ENCODE peak calls at places on chromosome 1, in four cellular contexts. F is GM12878, M is K562, G is H1. P is an unnamed sample.

GRCh38 chr1:207495816-207496792 is at the start of gene CR1:
- DNase-seq in M (peak; percentile 27), F (no peak), G (peak; percentile 68), P (no peak)

GRCh38 chr1:110125810-110126209 is 13.6 kb downstream of the UBL4B start:
- DNase-seq in F (no peak), M (no peak), G (no peak), P (no peak)

GRCh38 chr1:151934048-151934493 is 24.8 kb upstream of the THEM4 start:
- DNase-seq in G (no peak), F (no peak), M (peak; percentile 54), P (peak; percentile 39)

GRCh38 chr1:34013958-34014737 is 150.3 kb downstream of the HMGB4 start:
- DNase-seq in F (no peak), M (peak; percentile 33), G (peak; percentile 90), P (no peak)

GRCh38 chr1:223228931-223229528 is 86.0 kb upstream of the TLR5 start:
- DNase-seq in M (no peak), G (no peak), F (no peak), P (no peak)

GRCh38 chr1:92797961-92798360 is 13.1 kb upstream of the EVI5 start:
- DNase-seq in M (no peak), G (no peak), F (no peak), P (no peak)

GRCh38 chr1:223358826-223359225 is 5.2 kb downstream of the SUSD4 start:
- DNase-seq in F (no peak), G (no peak), M (no peak), P (no peak)

GRCh38 chr1:155219592-155220031 is 11.1 kb downstream of the MTX1 start:
- DNase-seq in M (peak; percentile 31), F (no peak), G (peak; percentile 70), P (no peak)

GRCh38 chr1:56411484-56412180 is 167.7 kb downstream of the PLPP3 start:
- DNase-seq in M (no peak), F (no peak), G (no peak), P (no peak)

DNA sequence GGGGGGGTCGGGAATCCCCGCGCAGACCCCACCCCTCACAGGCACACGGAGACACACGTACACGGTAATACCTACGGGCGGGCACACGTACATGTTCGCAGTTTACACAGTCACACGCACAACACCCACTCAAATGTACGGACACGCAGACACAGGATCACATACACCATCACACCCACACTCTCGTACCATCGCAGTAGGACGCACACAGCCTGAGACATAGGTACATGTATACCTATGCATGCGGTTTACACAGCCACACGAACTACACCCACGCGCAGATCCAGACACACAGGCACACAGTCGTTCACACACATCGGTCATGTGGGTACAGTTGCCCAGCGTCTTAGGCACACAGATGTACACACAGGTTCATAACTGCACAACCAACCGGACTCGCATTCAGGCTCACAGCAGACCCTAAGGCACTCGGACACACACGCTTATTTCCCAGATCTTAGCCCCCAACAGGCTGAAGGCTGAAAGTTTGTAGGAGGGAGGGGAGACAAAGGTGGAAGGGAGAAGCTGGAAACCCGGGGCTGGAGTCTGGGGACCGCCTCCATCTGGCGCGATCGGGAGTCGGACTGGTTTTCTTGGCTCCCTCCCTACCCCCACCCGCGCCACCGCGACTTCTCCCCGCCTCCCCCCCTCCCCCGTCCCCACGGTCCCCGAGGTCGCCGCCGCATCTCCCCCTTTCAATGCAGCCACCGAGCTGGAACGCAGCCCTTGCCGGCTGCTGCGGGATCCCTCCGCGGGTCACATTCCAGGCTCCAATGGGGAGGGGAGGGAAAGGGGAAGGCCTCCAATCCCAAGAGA is 51.9 kb upstream of the SYNC start:
- DNase-seq in F (no peak), M (peak; percentile 78), G (no peak), P (no peak)
- TF ChIP-seq HDAC6 in F (no peak), M (no peak), G (no peak), P (no peak)

DNA sequence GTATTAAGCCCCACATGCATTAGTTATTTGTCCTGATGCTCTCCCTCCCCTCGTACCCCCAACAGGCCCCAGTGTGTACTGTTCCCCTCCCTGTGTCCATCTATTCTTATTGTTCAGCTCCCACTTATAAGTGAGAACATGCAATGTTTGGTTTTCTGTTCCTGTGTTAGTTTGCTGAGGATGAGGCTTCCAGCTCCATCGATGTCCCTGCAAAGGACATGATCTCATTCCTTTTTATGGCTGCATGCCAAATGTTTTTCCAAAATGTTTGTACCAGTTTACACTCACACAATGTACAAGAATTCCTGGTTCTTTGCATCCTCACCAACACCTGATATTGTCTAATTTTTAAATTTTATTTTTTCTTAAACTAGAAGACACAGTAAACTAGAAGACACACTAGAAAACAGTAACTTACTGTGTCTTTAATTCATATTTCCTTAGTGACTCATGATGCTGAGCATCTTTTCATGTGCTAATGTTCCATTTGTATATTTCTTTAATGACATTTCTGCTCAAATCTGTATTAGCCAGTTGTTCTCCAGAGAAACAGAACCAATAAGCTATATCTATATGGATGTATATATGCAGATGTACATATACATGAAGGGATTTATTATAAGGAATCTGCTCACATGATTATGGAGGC is 19.4 kb upstream of the USP1 start:
- DNase-seq in M (no peak), G (no peak), F (no peak), P (no peak)
- TF ChIP-seq HDAC6 in M (no peak), G (no peak), F (no peak), P (no peak)

GRCh38 chr1:150237746-150238145 is 1.8 kb upstream of the ANP32E start:
- DNase-seq in G (peak; percentile 40), F (no peak), M (no peak), P (no peak)
- TF ChIP-seq HDAC6 in G (no peak), F (no peak), M (no peak), P (no peak)

DNA sequence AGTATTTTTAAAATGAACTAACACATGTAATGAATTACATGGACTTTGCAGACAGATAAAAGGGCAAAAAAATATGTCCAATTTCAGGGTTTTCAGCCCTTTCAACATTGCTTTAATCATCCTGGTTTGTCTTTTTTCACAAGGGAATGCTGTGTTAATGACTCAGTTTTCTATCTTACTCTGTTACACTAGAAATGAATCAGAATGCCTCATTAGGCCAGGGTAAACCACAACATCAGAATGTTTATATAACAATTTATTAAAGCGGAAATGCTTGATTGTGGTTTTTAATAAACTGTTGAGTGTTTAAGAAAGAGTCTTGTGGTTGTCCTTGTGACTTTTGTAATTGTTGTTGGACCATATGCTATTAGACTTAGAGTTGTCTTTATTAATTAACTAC is 13.5 kb downstream of the GORAB start:
- DNase-seq in F (no peak), M (no peak), G (no peak), P (no peak)
- TF ChIP-seq HDAC6 in F (no peak), M (no peak), G (no peak), P (no peak)

P was measured in HepG2.